ENCODE peak calls at places on chromosomes 16 and 17, in nine cellular contexts. A is uterus; W is transverse colon; F is PC-9; M is CD8-positive, alpha-beta memory T cell; Y is heart left ventricle; B is H1; O is IMR-90; G is lung. T is an unnamed sample.

GRCh38 chr17:82440991-82441627 is 9.4 kb downstream of the CYBC1 start:
- DNase-seq in A (no peak), W (no peak), F (no peak), M (no peak), Y (no peak), B (no peak), O (no peak), G (no peak), T (no peak)

GRCh38 chr17:47638903-47639302 is 10.8 kb upstream of the KPNB1 start:
- DNase-seq in A (no peak), W (no peak), F (no peak), M (no peak), Y (no peak), B (no peak), O (no peak), G (no peak), T (no peak)

GRCh38 chr16:70804153-70804728 is 3.3 kb upstream of the VAC14 start:
- DNase-seq in A (no peak), W (no peak), F (no peak), M (no peak), Y (no peak), B (no peak), O (peak; percentile 93), G (no peak), T (no peak)

GRCh38 chr17:20105539-20106291 is 96.6 kb downstream of the SPECC1 start:
- DNase-seq in A (no peak), W (no peak), F (no peak), M (no peak), Y (no peak), B (no peak), O (no peak), G (no peak), T (no peak)

GRCh38 chr16:74035816-74036215 is 260.8 kb upstream of the PSMD7 start:
- DNase-seq in A (no peak), W (no peak), F (no peak), M (no peak), Y (no peak), B (no peak), O (peak; percentile 2), G (no peak), T (no peak)

GRCh38 chr17:10243905-10244844 is 45.8 kb upstream of the GAS7 start:
- DNase-seq in A (peak; percentile 68), W (no peak), F (no peak), M (no peak), Y (peak; percentile 33), B (no peak), O (peak; percentile 35), G (peak; percentile 41), T (no peak)

GRCh38 chr17:37787055-37787720 is 42.3 kb upstream of the HNF1B start:
- DNase-seq in A (no peak), W (peak; percentile 88), F (no peak), M (no peak), Y (no peak), B (no peak), O (peak; percentile 72), G (no peak), T (no peak)

GRCh38 chr16:87657621-87658192 is 55.4 kb downstream of the JPH3 start:
- DNase-seq in A (no peak), W (no peak), F (peak; percentile 28), M (no peak), Y (no peak), B (peak; percentile 39), O (no peak), G (no peak), T (no peak)

GRCh38 chr16:88982286-88983084 is 5.5 kb upstream of the CBFA2T3 start:
- DNase-seq in A (no peak), W (no peak), F (no peak), M (no peak), Y (no peak), B (no peak), O (no peak), G (no peak), T (no peak)

GRCh38 chr17:27631409-27631755 is 394 bp downstream of the LGALS9 start:
- DNase-seq in A (no peak), W (no peak), F (no peak), M (no peak), Y (no peak), B (no peak), O (no peak), G (no peak), T (no peak)

GRCh38 chr16:55555436-55555835 is 11.0 kb upstream of the CAPNS2 start:
- DNase-seq in A (no peak), W (no peak), F (no peak), M (no peak), Y (no peak), B (no peak), O (peak; percentile 35), G (no peak), T (no peak)

GRCh38 chr17:36085710-36086268 is 4.2 kb downstream of the CCL3 start:
- DNase-seq in A (no peak), W (no peak), F (no peak), M (no peak), Y (no peak), B (no peak), O (no peak), G (no peak), T (no peak)

GRCh38 chr16:66382171-66382965 is 15.9 kb downstream of the CDH5 start:
- DNase-seq in A (no peak), W (no peak), F (peak; percentile 68), M (no peak), Y (peak; percentile 64), B (peak; percentile 53), O (peak; percentile 92), G (no peak), T (no peak)

GRCh38 chr17:64063766-64064224 is 43.4 kb upstream of the ICAM2 start:
- DNase-seq in A (peak; percentile 57), W (peak; percentile 76), F (peak; percentile 13), M (peak; percentile 51), Y (peak; percentile 45), B (peak; percentile 43), O (peak; percentile 27), G (peak; percentile 82), T (no peak)

GRCh38 chr17:38910325-38910724 is 15.1 kb upstream of the LASP1NB start:
- DNase-seq in A (peak; percentile 1), W (no peak), F (no peak), M (no peak), Y (no peak), B (no peak), O (no peak), G (no peak), T (no peak)

GRCh38 chr17:77445030-77445907 is 304.5 kb downstream of the SEC14L1 start:
- DNase-seq in A (peak; percentile 70), W (peak; percentile 79), F (no peak), M (peak; percentile 96), Y (no peak), B (no peak), O (peak; percentile 66), G (no peak), T (peak; percentile 60)

GRCh38 chr17:61400058-61400785 is 579 bp downstream of the TBX2 start:
- DNase-seq in A (no peak), W (no peak), F (peak; percentile 68), M (no peak), Y (no peak), B (no peak), O (peak; percentile 40), G (no peak), T (no peak)

GRCh38 chr16:65934443-65934842 is 432.0 kb upstream of the CDH5 start:
- DNase-seq in A (no peak), W (no peak), F (no peak), M (no peak), Y (no peak), B (no peak), O (no peak), G (no peak), T (no peak)

GRCh38 chr17:47948706-47949196 is 7.4 kb downstream of the PNPO start:
- DNase-seq in A (no peak), W (no peak), F (no peak), M (no peak), Y (no peak), B (no peak), O (no peak), G (no peak), T (no peak)

GRCh38 chr16:85107532-85107931 is 4.7 kb downstream of the CIBAR2 start:
- DNase-seq in A (no peak), W (no peak), F (no peak), M (no peak), Y (no peak), B (no peak), O (no peak), G (no peak), T (no peak)
- H3K4me1 ChIP-seq in A (no peaks in the 10 kb centered on the region), W (no peaks in the 10 kb centered on the region), F (no peaks in the 10 kb centered on the region), M (peaks cover 34% of the 10 kb centered on the region), Y (no peaks in the 10 kb centered on the region), B (peaks cover 3% of the 10 kb centered on the region), O (no peaks in the 10 kb centered on the region), G (no peaks in the 10 kb centered on the region), T (no peaks in the 10 kb centered on the region)

DNA sequence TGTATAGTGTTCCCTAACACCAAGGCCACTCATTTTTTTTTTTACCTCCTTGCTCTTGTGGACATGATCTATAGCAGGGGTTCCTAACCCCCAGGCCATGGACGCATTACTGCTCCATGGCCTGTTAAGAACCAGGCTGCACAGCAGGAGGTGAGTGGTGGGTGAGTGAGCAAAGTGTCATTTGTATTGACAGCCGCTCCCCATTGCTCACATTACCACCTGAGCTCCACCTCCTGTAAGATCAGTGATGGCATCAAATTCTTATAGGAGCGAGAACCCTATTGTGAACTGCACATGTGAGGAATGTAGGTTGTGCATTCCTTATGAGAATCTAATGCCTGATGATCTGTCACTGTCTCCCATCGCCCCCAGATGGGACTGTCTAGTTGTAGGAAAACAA is 342.0 kb downstream of the SOX9 start:
- DNase-seq in A (no peak), W (no peak), F (peak; percentile 23), M (no peak), Y (no peak), B (no peak), O (no peak), G (no peak), T (no peak)
- H3K4me1 ChIP-seq in A (no peaks in the 10 kb centered on the region), W (peaks cover 7% of the 10 kb centered on the region), F (peaks cover 95% of the 10 kb centered on the region), M (no peaks in the 10 kb centered on the region), Y (no peaks in the 10 kb centered on the region), B (peaks cover 12% of the 10 kb centered on the region), O (peaks cover 12% of the 10 kb centered on the region), G (no peaks in the 10 kb centered on the region), T (no peaks in the 10 kb centered on the region)

DNA sequence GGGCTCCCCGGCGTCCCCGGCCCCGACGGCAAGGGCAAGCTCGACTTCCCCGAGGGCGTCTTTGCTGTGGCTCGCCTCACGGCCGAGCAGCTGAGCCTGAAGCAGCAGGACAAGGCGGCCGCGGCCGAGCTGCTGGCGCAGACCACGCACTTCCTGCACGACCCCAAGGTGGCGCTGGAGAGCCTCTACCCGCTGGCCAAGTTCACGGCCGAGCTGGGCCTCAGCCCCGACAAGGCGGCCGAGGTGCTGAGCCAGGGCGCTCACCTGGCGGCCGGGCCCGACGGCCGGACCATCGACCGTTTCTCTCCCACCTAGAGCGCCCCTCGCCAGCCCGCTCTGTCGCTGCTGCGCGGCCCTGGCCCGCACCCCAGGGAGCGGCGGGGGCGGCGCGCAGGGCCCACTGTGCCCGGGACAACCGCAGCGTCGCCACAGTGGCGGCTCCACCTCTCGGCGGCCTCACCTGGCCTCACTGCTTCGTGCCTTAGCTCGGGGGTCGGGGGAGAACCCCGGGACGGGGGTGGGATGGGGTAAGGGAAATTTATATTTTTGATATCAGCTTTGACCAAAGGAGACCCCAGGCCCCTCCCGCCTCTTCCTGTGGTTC is 3.7 kb downstream of the HIC1 start:
- DNase-seq in A (peak; percentile 84), W (peak; percentile 89), F (no peak), M (peak; percentile 50), Y (peak; percentile 84), B (no peak), O (peak; percentile 76), G (peak; percentile 79), T (no peak)
- H3K4me1 ChIP-seq in A (peaks cover 48% of the 10 kb centered on the region), W (peaks cover 11% of the 10 kb centered on the region), F (peaks cover 7% of the 10 kb centered on the region), M (peaks cover 11% of the 10 kb centered on the region), Y (peaks cover 13% of the 10 kb centered on the region), B (peaks cover 20% of the 10 kb centered on the region), O (peaks cover 51% of the 10 kb centered on the region), G (peaks cover 31% of the 10 kb centered on the region), T (peaks cover 31% of the 10 kb centered on the region)

GRCh38 chr17:75806822-75807500 is 22.4 kb downstream of the UNK start:
- DNase-seq in A (no peak), W (no peak), F (no peak), M (no peak), Y (peak; percentile 70), B (no peak), O (no peak), G (no peak), T (peak; percentile 40)
- H3K4me1 ChIP-seq in A (peaks cover 8% of the 10 kb centered on the region), W (no peaks in the 10 kb centered on the region), F (no peaks in the 10 kb centered on the region), M (no peaks in the 10 kb centered on the region), Y (peaks cover 26% of the 10 kb centered on the region), B (no peaks in the 10 kb centered on the region), O (no peaks in the 10 kb centered on the region), G (peaks cover 3% of the 10 kb centered on the region), T (peaks cover 19% of the 10 kb centered on the region)